ENCODE peak calls at places on chromosomes 2 and 18, in seven cellular contexts. B is effector CD4-positive, alpha-beta T cell; W is AG04449; M is posterior vena cava; U is T follicular helper cell; L is activated CD4-positive, alpha-beta T cell treated with anti-CD3 and anti-CD28 coated beads for 48 hours; Q is heart left ventricle. I is an unnamed sample.

GRCh38 chr2:133417410-133417809 is 150.9 kb downstream of the NCKAP5 start:
- DNase-seq in B (no peak), W (no peak), M (no peak), U (no peak), L (no peak), Q (no peak), I (no peak)

GRCh38 chr2:133411857-133412256 is 156.4 kb downstream of the NCKAP5 start:
- DNase-seq in B (no peak), W (no peak), M (no peak), U (no peak), L (no peak), Q (no peak), I (no peak)

GRCh38 chr2:214934006-214934405 is 124.5 kb upstream of the BARD1 start:
- DNase-seq in B (no peak), W (no peak), M (no peak), U (no peak), L (no peak), Q (no peak), I (no peak)

GRCh38 chr2:161416633-161417427 is 733 bp downstream of the TBR1 start:
- DNase-seq in B (no peak), W (no peak), M (peak), U (no peak), L (peak), Q (no peak), I (no peak)

GRCh38 chr18:11500153-11501122 is 109.0 kb upstream of the SLC35G4 start:
- DNase-seq in B (no peak), W (peak), M (no peak), U (no peak), L (no peak), Q (peak), I (no peak)

GRCh38 chr2:109208071-109208950 is 79.3 kb downstream of the SH3RF3 start:
- DNase-seq in B (no peak), W (no peak), M (no peak), U (no peak), L (no peak), Q (no peak), I (no peak)

GRCh38 chr2:70894765-70895164 is 40.9 kb upstream of the ATP6V1B1 start:
- DNase-seq in B (no peak), W (no peak), M (no peak), U (no peak), L (no peak), Q (no peak), I (no peak)

GRCh38 chr2:23801396-23801795 is 125.5 kb downstream of the ATAD2B start:
- DNase-seq in B (no peak), W (peak), M (no peak), U (no peak), L (no peak), Q (no peak), I (no peak)

GRCh38 chr2:58633576-58634365 is 392.6 kb upstream of the FANCL start:
- DNase-seq in B (no peak), W (no peak), M (no peak), U (no peak), L (no peak), Q (no peak), I (no peak)

GRCh38 chr2:70619167-70619566 is 65.5 kb upstream of the TGFA start:
- DNase-seq in B (no peak), W (no peak), M (no peak), U (no peak), L (no peak), Q (no peak), I (no peak)

GRCh38 chr18:69330345-69330744 is 70.3 kb upstream of the DOK6 start:
- DNase-seq in B (no peak), W (no peak), M (no peak), U (no peak), L (no peak), Q (no peak), I (no peak)

GRCh38 chr2:101558740-101559508 is 84.0 kb upstream of the RFX8 start:
- DNase-seq in B (no peak), W (no peak), M (no peak), U (no peak), L (no peak), Q (peak), I (no peak)

GRCh38 chr2:47675196-47675825 is 107.6 kb upstream of the MSH6 start:
- DNase-seq in B (no peak), W (no peak), M (no peak), U (no peak), L (no peak), Q (no peak), I (no peak)

GRCh38 chr18:63452273-63452672 is 24.5 kb upstream of the SERPINB5 start:
- DNase-seq in B (no peak), W (no peak), M (no peak), U (no peak), L (no peak), Q (no peak), I (no peak)

GRCh38 chr18:68796936-68797690 is 767 bp upstream of the CCDC102B start:
- DNase-seq in B (no peak), W (peak), M (no peak), U (no peak), L (no peak), Q (peak), I (no peak)

GRCh38 chr2:166384774-166385173 is 9.0 kb upstream of the SCN9A start:
- DNase-seq in B (no peak), W (no peak), M (no peak), U (no peak), L (no peak), Q (no peak), I (no peak)

GRCh38 chr2:32614069-32614468 is 13.8 kb upstream of the TTC27 start:
- DNase-seq in B (no peak), W (no peak), M (no peak), U (no peak), L (no peak), Q (no peak), I (no peak)

GRCh38 chr2:39059366-39059952 is 61.4 kb downstream of the SOS1 start:
- DNase-seq in B (no peak), W (no peak), M (no peak), U (no peak), L (no peak), Q (no peak), I (no peak)

GRCh38 chr2:169069341-169069740 is at the start of gene DHRS9:
- DNase-seq in B (no peak), W (no peak), M (no peak), U (no peak), L (peak), Q (no peak), I (no peak)

GRCh38 chr2:190343500-190344274 is at the start of gene INPP1:
- DNase-seq in B (peak), W (no peak), M (peak), U (peak), L (peak), Q (peak), I (peak)

GRCh38 chr2:40219141-40219540 is 232.7 kb downstream of the SLC8A1 start:
- DNase-seq in B (no peak), W (no peak), M (no peak), U (no peak), L (no peak), Q (no peak), I (no peak)

GRCh38 chr18:13272411-13272810 is 53.9 kb downstream of the LDLRAD4 start:
- DNase-seq in B (no peak), W (no peak), M (peak), U (no peak), L (no peak), Q (peak), I (no peak)

GRCh38 chr18:53941601-53942335 is 282.7 kb downstream of the MBD2 start:
- DNase-seq in B (no peak), W (no peak), M (no peak), U (no peak), L (no peak), Q (no peak), I (no peak)

GRCh38 chr18:55351220-55351619 is 236.8 kb downstream of the TCF4 start:
- DNase-seq in B (no peak), W (no peak), M (no peak), U (no peak), L (no peak), Q (no peak), I (no peak)

GRCh38 chr2:11055816-11056215 is 99.5 kb upstream of the SLC66A3 start:
- DNase-seq in B (no peak), W (no peak), M (no peak), U (no peak), L (no peak), Q (no peak), I (no peak)

GRCh38 chr2:16100006-16100405 is 159.7 kb downstream of the MYCN start:
- DNase-seq in B (no peak), W (no peak), M (no peak), U (no peak), L (no peak), Q (no peak), I (no peak)

I was measured in T-helper 2 cell.